ENCODE peak calls at places on chromosomes 1 and 21, in five cellular contexts. P is MCF 10A, S is tibial nerve, W is AG09309, U is gastrocnemius medialis. B is an unnamed sample.

GRCh38 chr1:119869962-119870361 is 26.4 kb downstream of the ADAM30 start:
- DNase-seq in W (no peak), S (no peak), U (no peak), P (no peak), B (no peak)

GRCh38 chr1:229004227-229004833 is 266.6 kb upstream of the RAB4A start:
- DNase-seq in U (no peak), W (no peak), S (no peak), P (no peak), B (no peak)

GRCh38 chr1:228825840-228826484 is 90.7 kb downstream of the RHOU start:
- DNase-seq in U (no peak), W (no peak), S (no peak), P (no peak), B (no peak)

GRCh38 chr1:188761226-188761625 is 1716.4 kb downstream of the BRINP3 start:
- DNase-seq in W (no peak), U (no peak), S (no peak), P (no peak), B (no peak)

GRCh38 chr1:166947398-166948043 is 27.8 kb downstream of the ILDR2 start:
- DNase-seq in W (no peak), P (no peak), U (no peak), S (peak), B (no peak)

GRCh38 chr1:24588573-24588972 is 32.7 kb downstream of the NCMAP start:
- DNase-seq in U (no peak), W (no peak), S (no peak), P (no peak), B (no peak)

GRCh38 chr1:166905930-166906329 is 29.9 kb upstream of the TADA1 start:
- DNase-seq in P (no peak), U (no peak), W (peak), S (no peak), B (no peak)

GRCh38 chr1:173476197-173476663 is 905 bp upstream of the PRDX6 start:
- DNase-seq in W (no peak), U (no peak), S (no peak), P (no peak), B (no peak)

GRCh38 chr1:171081220-171081993 is 9.3 kb upstream of the FMO3 start:
- DNase-seq in P (peak), W (peak), S (no peak), U (no peak), B (no peak)

GRCh38 chr1:167121375-167122120 is 27.7 kb downstream of the STYXL2 start:
- DNase-seq in P (peak), W (no peak), U (no peak), S (no peak), B (peak)

GRCh38 chr1:147167361-147167760 is 4.9 kb downstream of the PRKAB2 start:
- DNase-seq in U (no peak), W (peak), S (no peak), P (peak), B (no peak)

GRCh38 chr1:153746174-153746573 is 18.3 kb downstream of the INTS3 start:
- DNase-seq in P (no peak), W (no peak), U (no peak), S (no peak), B (no peak)

GRCh38 chr21:36337099-36337509 is 17.1 kb downstream of the MORC3 start:
- DNase-seq in W (no peak), P (peak), S (no peak), U (no peak), B (no peak)

GRCh38 chr1:213519098-213519497 is 468.1 kb downstream of the RPS6KC1 start:
- DNase-seq in U (no peak), P (no peak), W (no peak), S (no peak), B (no peak)

GRCh38 chr1:59298710-59299346 is 1.9 kb downstream of the FGGY start:
- DNase-seq in P (no peak), U (no peak), W (no peak), S (no peak), B (no peak)

GRCh38 chr1:109083923-109084322 is 6.6 kb upstream of the TMEM167B start:
- DNase-seq in P (no peak), S (no peak), W (no peak), U (no peak), B (no peak)

DNA sequence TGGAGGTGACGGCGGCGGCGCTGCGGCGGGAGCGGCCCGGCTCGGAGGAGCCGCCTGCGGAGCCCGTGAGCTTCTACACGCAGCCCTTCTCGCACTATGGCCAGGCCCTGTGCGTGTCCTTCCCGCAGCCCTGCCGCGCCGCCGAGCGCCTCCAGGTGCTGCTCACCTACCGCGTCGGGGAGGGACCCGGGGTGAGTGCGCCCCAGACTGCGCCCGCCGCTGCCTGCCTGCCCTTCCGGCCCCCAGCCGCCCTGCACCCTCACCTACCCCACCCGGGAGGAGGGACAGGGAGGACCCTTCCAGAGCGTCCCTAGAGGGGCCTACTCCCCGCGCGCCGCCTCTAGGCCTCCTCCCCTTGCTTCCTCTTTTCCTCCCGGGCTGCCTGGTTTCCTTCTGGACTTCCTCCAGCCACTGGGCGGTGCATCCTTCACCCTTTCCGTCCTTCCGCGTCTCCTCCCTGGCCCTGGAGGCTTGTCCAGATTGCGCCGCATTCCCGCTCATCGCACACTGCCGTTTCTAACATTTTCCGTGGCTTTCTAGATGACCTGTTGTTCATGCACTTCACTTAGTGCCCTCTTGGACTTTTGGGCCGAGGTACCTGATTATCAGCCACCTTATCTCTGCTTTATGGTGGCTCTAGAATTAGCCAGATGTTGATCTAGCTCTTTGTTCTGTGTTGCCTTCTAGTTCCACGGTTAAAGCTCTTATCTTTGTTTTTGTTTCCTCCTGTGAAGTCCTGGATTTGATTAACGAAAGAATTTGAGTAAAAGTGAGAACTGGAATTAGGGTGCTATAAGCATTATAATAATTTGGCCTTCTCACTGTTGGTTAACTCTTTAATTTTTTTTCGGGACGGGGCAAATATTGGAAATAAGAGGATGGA is 716 bp downstream of the RNPEP start:
- DNase-seq in U (peak), S (peak), W (no peak), P (peak), B (peak)
- TF ChIP-seq CTCF in U (no peak), S (no peak), W (no peak), P (peak), B (peak)

GRCh38 chr1:247857069-247857985 is at the start of gene TRIM58:
- DNase-seq in S (no peak), U (no peak), W (no peak), P (no peak), B (no peak)
- TF ChIP-seq CTCF in S (peak), U (no peak), W (no peak), P (no peak), B (no peak)

GRCh38 chr1:27496604-27497155 is 6.7 kb upstream of the WASF2 start:
- DNase-seq in U (no peak), P (no peak), W (no peak), S (no peak), B (no peak)
- TF ChIP-seq CTCF in U (no peak), P (no peak), W (peak), S (no peak), B (peak)

DNA sequence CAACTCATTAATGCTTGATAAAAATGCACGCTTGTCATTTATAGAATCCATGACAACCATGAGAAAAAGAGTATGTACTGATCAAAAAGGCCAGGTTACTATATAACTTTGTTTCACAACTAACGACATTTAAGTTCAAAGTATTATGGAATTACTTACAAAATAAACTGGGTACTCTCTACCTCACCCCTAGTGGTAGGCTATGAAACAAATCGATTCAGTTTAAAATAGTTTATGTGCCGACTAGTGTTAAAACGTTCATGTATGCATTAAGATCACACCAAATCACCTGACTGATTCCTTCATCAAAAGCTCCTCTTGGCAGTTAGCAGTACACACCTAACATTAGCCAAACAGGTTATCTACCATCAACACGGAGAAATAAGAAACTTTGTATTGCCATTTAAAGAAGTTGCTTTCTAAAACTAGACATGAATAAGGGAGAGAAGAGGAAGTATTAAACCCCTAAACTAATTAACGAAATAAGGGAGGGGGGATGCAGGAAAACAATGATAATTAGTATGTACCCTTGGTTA is 137.1 kb downstream of the AKT3 start:
- DNase-seq in S (no peak), U (no peak), W (no peak), P (no peak), B (no peak)
- TF ChIP-seq CTCF in S (no peak), U (no peak), W (peak), P (peak), B (peak)

GRCh38 chr1:10691740-10692125 is 104.7 kb downstream of the CASZ1 start:
- DNase-seq in W (no peak), U (no peak), P (no peak), S (no peak), B (no peak)

GRCh38 chr1:10688409-10688786 is 108.0 kb downstream of the CASZ1 start:
- DNase-seq in W (no peak), P (no peak), U (no peak), S (no peak), B (no peak)

GRCh38 chr1:10692401-10693021 is 103.9 kb downstream of the CASZ1 start:
- DNase-seq in W (no peak), P (peak), S (no peak), U (no peak), B (no peak)

GRCh38 chr1:10691075-10691739 is 105.2 kb downstream of the CASZ1 start:
- DNase-seq in U (no peak), W (no peak), P (no peak), S (no peak), B (no peak)

DNA sequence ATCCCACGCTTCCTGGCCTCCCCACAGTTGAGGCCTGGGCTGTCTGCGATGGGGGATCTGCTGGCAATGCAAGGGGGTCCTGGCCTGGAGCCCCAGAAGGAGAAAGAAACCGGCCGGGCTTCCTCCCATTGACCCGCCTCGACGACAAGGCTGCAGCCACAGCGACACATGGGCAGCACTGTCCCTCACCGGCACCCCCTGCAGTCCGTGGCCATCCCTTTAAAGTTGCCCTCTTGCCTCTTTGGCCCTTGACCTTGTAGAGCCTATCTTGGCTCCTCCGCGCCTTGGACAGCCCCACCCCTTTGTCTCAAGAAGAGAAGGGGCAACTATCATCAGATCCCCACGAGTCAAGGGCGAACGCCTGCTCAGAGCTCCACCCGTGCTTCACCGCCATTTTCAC is 106.0 kb downstream of the CASZ1 start:
- DNase-seq in W (no peak), P (no peak), U (no peak), S (no peak), B (no peak)
- TF ChIP-seq CTCF in W (no peak), P (no peak), U (no peak), S (no peak), B (no peak)

DNA sequence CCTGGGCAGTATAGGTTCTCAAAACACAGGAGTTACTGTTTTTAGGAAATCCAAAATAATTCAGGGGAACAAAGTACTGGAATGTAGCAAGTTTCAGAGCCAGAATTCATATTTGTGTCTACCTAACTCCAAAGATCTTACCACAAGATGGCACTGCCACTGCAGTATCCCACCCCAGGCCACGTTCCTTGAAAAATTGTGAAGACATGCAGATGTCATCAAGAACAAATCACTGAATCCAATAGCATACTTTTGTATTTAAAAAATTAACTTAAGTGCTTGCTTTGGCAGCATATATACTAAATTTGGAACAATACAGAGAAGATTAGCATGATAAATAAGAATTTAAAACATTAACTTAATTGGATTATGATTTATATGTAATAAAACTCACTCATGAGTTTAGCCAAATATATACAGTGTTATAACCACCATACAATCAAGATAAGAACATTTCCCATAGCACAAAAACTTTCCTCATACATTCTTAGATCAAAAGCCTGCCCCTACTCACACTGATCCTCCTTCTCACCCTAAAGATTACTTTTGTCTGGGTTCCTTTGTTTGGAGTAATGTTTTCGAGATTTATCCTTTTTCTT is 209.9 kb downstream of the FAF1 start:
- DNase-seq in W (no peak), S (no peak), U (no peak), P (peak), B (no peak)
- TF ChIP-seq CTCF in W (peak), S (peak), U (no peak), P (peak), B (peak)

GRCh38 chr1:245001252-245001651 is 136.9 kb upstream of the HNRNPU start:
- DNase-seq in S (no peak), U (no peak), W (no peak), P (no peak), B (no peak)

GRCh38 chr1:244995602-244996400 is 131.5 kb upstream of the HNRNPU start:
- DNase-seq in W (no peak), S (no peak), U (no peak), P (no peak), B (no peak)

GRCh38 chr1:244998717-244999346 is 134.5 kb upstream of the HNRNPU start:
- DNase-seq in S (no peak), U (no peak), P (no peak), W (no peak), B (no peak)

GRCh38 chr1:245003246-245003645 is 138.9 kb upstream of the HNRNPU start:
- DNase-seq in U (no peak), W (no peak), S (no peak), P (no peak), B (no peak)

GRCh38 chr1:245000872-245001188 is 136.5 kb upstream of the HNRNPU start:
- DNase-seq in P (no peak), W (no peak), S (no peak), U (no peak), B (no peak)
- TF ChIP-seq CTCF in P (no peak), W (no peak), S (no peak), U (no peak), B (no peak)

GRCh38 chr1:155304558-155305063 is 3.4 kb upstream of the PKLR start:
- DNase-seq in S (no peak), P (no peak), U (no peak), W (no peak), B (no peak)

GRCh38 chr1:155305881-155306391 is 2.7 kb upstream of the FDPS start:
- DNase-seq in W (peak), U (no peak), P (no peak), S (no peak), B (no peak)

GRCh38 chr1:155308493-155309422 is at the start of gene FDPS:
- DNase-seq in U (peak), S (peak), W (peak), P (peak), B (peak)

GRCh38 chr1:155309423-155310021 is 856 bp downstream of the FDPS start:
- DNase-seq in U (no peak), P (peak), S (no peak), W (no peak), B (no peak)

GRCh38 chr1:155307247-155307740 is 1.4 kb upstream of the FDPS start:
- DNase-seq in U (no peak), S (no peak), W (no peak), P (peak), B (no peak)
- TF ChIP-seq CTCF in U (no peak), S (no peak), W (peak), P (peak), B (no peak)